ENCODE peak calls at places on chromosomes 5 and 9, in five cellular contexts. E is WERI-Rb-1, G is fibroblast of lung, C is BJ, M is cardiac fibroblast. T is an unnamed sample.
A peak's percentile ranks its signal among the peaks of the same experiment; 100 is the strongest.

GRCh38 chr9:120099064-120099463 is 480.9 kb downstream of the CDK5RAP2 start:
- DNase-seq in C (no peak), G (no peak), E (no peak), M (no peak), T (no peak)

GRCh38 chr5:127684722-127685467 is 18.3 kb upstream of the CCDC192 start:
- DNase-seq in G (no peak), M (no peak), C (no peak), E (no peak), T (no peak)

GRCh38 chr5:175733017-175733416 is 75.1 kb downstream of the HRH2 start:
- DNase-seq in E (peak; percentile 67), M (no peak), C (no peak), G (no peak), T (no peak)

GRCh38 chr9:35910613-35911488 is 1.6 kb downstream of the SPAAR start:
- DNase-seq in M (peak; percentile 83), C (no peak), G (peak; percentile 81), E (peak; percentile 54), T (peak; percentile 63)

GRCh38 chr9:107504585-107505455 is 15.3 kb upstream of the KLF4 start:
- DNase-seq in G (peak; percentile 94), E (no peak), M (peak; percentile 94), C (no peak), T (no peak)

GRCh38 chr9:136316896-136317676 is 10.3 kb upstream of the GPSM1 start:
- DNase-seq in E (no peak), G (no peak), C (no peak), M (no peak), T (no peak)

GRCh38 chr5:2658421-2658820 is 93.1 kb downstream of the IRX2 start:
- DNase-seq in C (no peak), G (no peak), M (no peak), E (no peak), T (no peak)

GRCh38 chr9:127572961-127573727 is 38.9 kb upstream of the STXBP1 start:
- DNase-seq in M (peak; percentile 91), C (peak; percentile 67), E (no peak), G (peak; percentile 93), T (no peak)

GRCh38 chr5:175457466-175457865 is 13.5 kb upstream of the DRD1 start:
- DNase-seq in M (no peak), G (no peak), C (no peak), E (no peak), T (peak; percentile 70)

GRCh38 chr5:124698774-124699173 is 47.7 kb downstream of the ZNF608 start:
- DNase-seq in C (peak; percentile 21), E (no peak), G (peak; percentile 48), M (peak; percentile 8), T (no peak)

GRCh38 chr9:77710276-77710675 is 62.2 kb upstream of the GNA14 start:
- DNase-seq in E (no peak), M (peak; percentile 57), G (no peak), C (no peak), T (no peak)

GRCh38 chr5:174145821-174146220 is 100.3 kb downstream of the NSG2 start:
- DNase-seq in E (no peak), C (no peak), M (peak; percentile 3), G (no peak), T (peak; percentile 28)

GRCh38 chr9:95297316-95297715 is 20.2 kb downstream of the FANCC start:
- DNase-seq in C (no peak), M (no peak), G (no peak), E (no peak), T (no peak)

GRCh38 chr5:177596775-177597238 is 3.1 kb upstream of the B4GALT7 start:
- DNase-seq in E (peak; percentile 35), C (no peak), M (no peak), G (no peak), T (no peak)

GRCh38 chr5:141623197-141623596 is 4.4 kb upstream of the DIAPH1 start:
- DNase-seq in M (no peak), G (no peak), C (no peak), E (no peak), T (peak; percentile 84)

GRCh38 chr9:34145165-34145564 is 18.7 kb upstream of the DCAF12 start:
- DNase-seq in C (no peak), M (peak; percentile 31), E (no peak), G (no peak), T (peak; percentile 14)

GRCh38 chr5:127556609-127557348 is 39.3 kb downstream of the PRRC1 start:
- DNase-seq in G (no peak), E (no peak), C (no peak), M (no peak), T (no peak)

GRCh38 chr5:3297852-3298251 is 297.8 kb upstream of the IRX1 start:
- DNase-seq in C (no peak), M (no peak), E (no peak), G (no peak), T (no peak)

GRCh38 chr9:121240394-121241145 is 27.4 kb upstream of the GSN start:
- DNase-seq in G (peak; percentile 4), E (no peak), M (no peak), C (no peak), T (no peak)

GRCh38 chr5:87845734-87846133 is 422.9 kb downstream of the TMEM161B start:
- DNase-seq in C (no peak), E (no peak), G (no peak), M (no peak), T (no peak)

GRCh38 chr9:92501671-92502393 is 19.5 kb upstream of the ASPN start:
- DNase-seq in E (peak; percentile 62), M (peak; percentile 55), C (no peak), G (peak; percentile 41), T (peak; percentile 60)

GRCh38 chr5:142806769-142807377 is 36.7 kb downstream of the ARHGAP26 start:
- DNase-seq in E (no peak), G (no peak), M (no peak), C (no peak), T (no peak)

GRCh38 chr9:73684601-73685000 is 532.9 kb downstream of the ANXA1 start:
- DNase-seq in G (no peak), C (no peak), M (peak; percentile 12), E (no peak), T (peak; percentile 2)

GRCh38 chr9:115923903-115924668 is 229.5 kb upstream of the PAPPA start:
- DNase-seq in G (peak; percentile 99), E (no peak), C (peak; percentile 82), M (peak; percentile 95), T (no peak)

GRCh38 chr9:91421022-91421765 is 2.4 kb downstream of the NFIL3 start:
- DNase-seq in E (peak; percentile 76), M (peak; percentile 30), G (peak; percentile 72), C (no peak), T (no peak)

GRCh38 chr9:115596743-115597080 is 478.8 kb upstream of the TNC start:
- DNase-seq in G (peak; percentile 35), M (no peak), E (no peak), C (no peak), T (no peak)

GRCh38 chr9:136332482-136332983 is 5.2 kb downstream of the GPSM1 start:
- DNase-seq in E (no peak), M (no peak), C (no peak), G (no peak), T (no peak)

GRCh38 chr5:149646564-149646963 is 65.3 kb downstream of the ARHGEF37 start:
- DNase-seq in E (peak; percentile 18), M (no peak), C (no peak), G (no peak), T (no peak)

DNA sequence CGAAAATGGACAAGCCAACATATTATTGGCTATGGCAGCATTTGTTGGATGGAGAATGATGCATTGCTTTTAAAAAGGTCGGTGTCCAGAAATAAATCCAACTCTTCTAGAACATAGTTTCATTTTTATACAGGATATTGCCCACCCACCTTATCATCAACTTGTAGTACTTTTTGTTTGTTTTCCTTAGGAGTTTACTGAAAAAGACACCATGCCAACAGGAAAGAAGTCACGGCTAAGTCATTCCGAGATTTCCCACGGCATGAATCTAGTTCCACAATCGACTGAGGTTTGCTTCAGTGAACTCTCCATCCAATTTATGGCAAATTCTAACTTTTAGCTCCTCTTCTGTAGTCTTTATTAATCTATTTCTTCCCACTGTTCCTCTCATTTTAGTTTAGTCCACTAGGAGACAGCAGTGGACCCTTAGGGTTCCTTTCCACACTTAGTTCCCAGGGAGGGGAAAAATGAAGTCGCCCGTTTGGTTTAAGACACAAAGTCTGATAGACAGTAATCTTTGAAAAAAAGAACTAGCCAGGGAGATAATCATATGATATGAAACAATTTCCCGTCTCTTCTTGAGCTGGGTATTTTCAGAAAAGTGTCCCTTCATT is 237.5 kb downstream of the AP3B1 start:
- DNase-seq in E (no peak), C (no peak), M (peak; percentile 22), G (no peak), T (no peak)
- TF ChIP-seq CTCF in E (no peak), C (no peak), M (peak; percentile 16), G (no peak), T (no peak)

GRCh38 chr5:90135979-90136378 is 273.6 kb downstream of the CETN3 start:
- DNase-seq in C (no peak), E (peak; percentile 41), G (no peak), M (no peak), T (peak; percentile 52)
- TF ChIP-seq CTCF in C (no peak), E (peak; percentile 86), G (no peak), M (no peak), T (peak; percentile 54)

GRCh38 chr9:12975496-12975895 is 200.7 kb downstream of the LURAP1L start:
- DNase-seq in E (no peak), M (no peak), C (no peak), G (no peak), T (no peak)

GRCh38 chr9:12973702-12974101 is 198.9 kb downstream of the LURAP1L start:
- DNase-seq in C (no peak), M (peak; percentile 9), G (no peak), E (no peak), T (no peak)

GRCh38 chr9:12968093-12968492 is 193.3 kb downstream of the LURAP1L start:
- DNase-seq in G (peak; percentile 36), C (no peak), E (no peak), M (peak; percentile 18), T (no peak)

GRCh38 chr9:12972608-12973589 is 198.1 kb downstream of the LURAP1L start:
- DNase-seq in C (no peak), G (no peak), E (no peak), M (no peak), T (no peak)
- TF ChIP-seq CTCF in C (no peak), G (no peak), E (no peak), M (no peak), T (no peak)

GRCh38 chr9:114153761-114154596 is 1.4 kb upstream of the COL27A1 start:
- DNase-seq in G (no peak), M (no peak), C (no peak), E (peak; percentile 75), T (no peak)
- TF ChIP-seq CTCF in G (peak; percentile 45), M (peak; percentile 31), C (peak; percentile 62), E (peak; percentile 82), T (no peak)

GRCh38 chr9:112917987-112918362 is 27.3 kb upstream of the SLC46A2 start:
- DNase-seq in G (no peak), M (no peak), E (no peak), C (no peak), T (no peak)

GRCh38 chr9:112925058-112925641 is 34.5 kb upstream of the SLC46A2 start:
- DNase-seq in E (peak; percentile 45), C (no peak), M (peak; percentile 55), G (peak; percentile 44), T (peak; percentile 51)

GRCh38 chr9:112917027-112917986 is 26.6 kb upstream of the SLC46A2 start:
- DNase-seq in M (no peak), E (no peak), C (no peak), G (no peak), T (no peak)

GRCh38 chr9:112921549-112921948 is 30.9 kb upstream of the SLC46A2 start:
- DNase-seq in M (peak; percentile 72), C (no peak), G (peak; percentile 65), E (peak; percentile 48), T (peak; percentile 60)
- TF ChIP-seq CTCF in M (peak; percentile 67), C (peak; percentile 63), G (peak; percentile 72), E (peak; percentile 85), T (peak; percentile 63)